ENCODE peak calls at places on chromosomes 16 and 17, in five cellular contexts. F is upper lobe of right lung, J is GM12878, Y is heart left ventricle, K is cardiac muscle cell. N is an unnamed sample.

GRCh38 chr17:35372846-35373531 is 432 bp downstream of the SLFN11 start:
- DNase-seq in K (no peak), J (no peak), F (peak; percentile 69), Y (no peak), N (peak; percentile 31)

GRCh38 chr17:46978489-46979022 is 497 bp downstream of the RPRML start:
- DNase-seq in Y (no peak), F (no peak), K (peak; percentile 8), J (no peak), N (no peak)

GRCh38 chr16:83420206-83420760 is 387.5 kb upstream of the HSBP1 start:
- DNase-seq in J (no peak), F (no peak), K (peak; percentile 69), Y (no peak), N (no peak)

GRCh38 chr17:71438631-71439146 is 682.1 kb upstream of the SOX9 start:
- DNase-seq in J (no peak), F (no peak), Y (no peak), K (peak; percentile 80), N (no peak)

GRCh38 chr16:57066625-57067024 is 25.8 kb upstream of the CPNE2 start:
- DNase-seq in J (no peak), F (no peak), Y (no peak), K (no peak), N (no peak)

GRCh38 chr17:1137465-1137894 is 42.3 kb downstream of the ABR start:
- DNase-seq in Y (no peak), F (no peak), J (no peak), K (peak; percentile 29), N (peak; percentile 80)

GRCh38 chr16:88869673-88869980 is 3.2 kb upstream of the PABPN1L start:
- DNase-seq in J (no peak), K (no peak), F (no peak), Y (peak; percentile 88), N (no peak)

GRCh38 chr16:50096791-50097190 is 31.0 kb downstream of the HEATR3 start:
- DNase-seq in J (no peak), K (peak; percentile 22), F (no peak), Y (no peak), N (no peak)

GRCh38 chr16:56354016-56354415 is 71.3 kb downstream of the AMFR start:
- DNase-seq in J (no peak), F (peak; percentile 22), K (no peak), Y (no peak), N (no peak)

GRCh38 chr17:21460358-21460757 is 84.2 kb downstream of the KCNJ12 start:
- DNase-seq in J (no peak), F (no peak), Y (no peak), K (peak; percentile 59), N (no peak)

GRCh38 chr16:20388854-20389253 is 15.7 kb downstream of the PDILT start:
- DNase-seq in F (no peak), J (no peak), Y (no peak), K (no peak), N (no peak)

GRCh38 chr16:84520778-84521770 is 16.6 kb upstream of the MEAK7 start:
- DNase-seq in J (no peak), K (peak; percentile 9), Y (no peak), F (peak; percentile 72), N (no peak)

GRCh38 chr17:7930841-7931631 is 710 bp downstream of the TRAPPC1 start:
- DNase-seq in F (no peak), J (no peak), K (no peak), Y (no peak), N (no peak)

GRCh38 chr17:38421871-38422819 is 6.1 kb upstream of the ARHGAP23 start:
- DNase-seq in F (no peak), Y (no peak), K (no peak), J (no peak), N (no peak)

GRCh38 chr16:11205754-11206459 is 50.1 kb downstream of the SOCS1 start:
- DNase-seq in F (no peak), Y (no peak), K (peak; percentile 80), J (no peak), N (peak; percentile 53)

GRCh38 chr17:53607475-53607874 is 215.3 kb upstream of the KIF2B start:
- DNase-seq in F (no peak), K (no peak), Y (no peak), J (no peak), N (no peak)

GRCh38 chr17:18041776-18042175 is 2.6 kb downstream of the GID4 start:
- DNase-seq in Y (no peak), F (no peak), J (no peak), K (peak; percentile 37), N (no peak)

GRCh38 chr17:51044964-51045363 is 75.7 kb downstream of the SPAG9 start:
- DNase-seq in J (no peak), F (no peak), Y (no peak), K (peak; percentile 27), N (no peak)

GRCh38 chr16:54431041-54431996 is 144.7 kb upstream of the IRX3 start:
- DNase-seq in Y (no peak), K (peak; percentile 29), J (no peak), F (no peak), N (no peak)

GRCh38 chr17:81345211-81346089 is 49.8 kb upstream of the BAHCC1 start:
- DNase-seq in J (no peak), F (peak; percentile 97), Y (peak; percentile 93), K (peak; percentile 95), N (peak; percentile 83)

GRCh38 chr16:16185095-16185494 is 38.2 kb downstream of the ABCC6 start:
- DNase-seq in Y (no peak), K (no peak), J (no peak), F (no peak), N (no peak)

GRCh38 chr16:1416521-1416941 is 2.0 kb upstream of the UNKL start:
- DNase-seq in Y (no peak), K (no peak), J (no peak), F (no peak), N (no peak)

GRCh38 chr17:77501101-77501566 is 360.4 kb downstream of the SEC14L1 start:
- DNase-seq in Y (peak; percentile 22), J (no peak), F (peak; percentile 63), K (peak; percentile 35), N (no peak)

GRCh38 chr16:73053379-73054130 is 5.6 kb upstream of the ZFHX3 start:
- DNase-seq in Y (no peak), K (peak; percentile 78), F (no peak), J (no peak), N (no peak)

GRCh38 chr17:8832711-8833352 is 33.7 kb upstream of the MFSD6L start:
- DNase-seq in J (no peak), Y (no peak), F (no peak), K (no peak), N (peak; percentile 47)

GRCh38 chr16:69365901-69366300 is 14.3 kb upstream of the TMED6 start:
- DNase-seq in F (no peak), K (no peak), J (no peak), Y (no peak), N (no peak)

GRCh38 chr17:80029235-80029974 is 6.3 kb downstream of the TBC1D16 start:
- DNase-seq in K (peak; percentile 89), J (no peak), F (peak; percentile 85), Y (peak; percentile 89), N (peak; percentile 66)

GRCh38 chr17:7997186-7997585 is 5.2 kb upstream of the GUCY2D start:
- DNase-seq in J (no peak), K (peak; percentile 60), Y (peak; percentile 40), F (no peak), N (peak; percentile 53)

GRCh38 chr17:65027305-65027704 is 29.2 kb downstream of the GNA13 start:
- DNase-seq in K (peak; percentile 81), J (peak; percentile 45), F (no peak), Y (no peak), N (no peak)

GRCh38 chr16:47142469-47143328 is 1.0 kb downstream of the NETO2 start:
- DNase-seq in K (peak; percentile 50), Y (peak; percentile 30), J (no peak), F (peak; percentile 66), N (peak; percentile 28)
- H3K4me3 ChIP-seq in K (peak overlapping the region; percentile 62), Y (peak overlapping the region; percentile 74), J (peak overlapping the region; percentile 79), F (peak overlapping the region; percentile 56), N (peak overlapping the region; percentile 51)

DNA sequence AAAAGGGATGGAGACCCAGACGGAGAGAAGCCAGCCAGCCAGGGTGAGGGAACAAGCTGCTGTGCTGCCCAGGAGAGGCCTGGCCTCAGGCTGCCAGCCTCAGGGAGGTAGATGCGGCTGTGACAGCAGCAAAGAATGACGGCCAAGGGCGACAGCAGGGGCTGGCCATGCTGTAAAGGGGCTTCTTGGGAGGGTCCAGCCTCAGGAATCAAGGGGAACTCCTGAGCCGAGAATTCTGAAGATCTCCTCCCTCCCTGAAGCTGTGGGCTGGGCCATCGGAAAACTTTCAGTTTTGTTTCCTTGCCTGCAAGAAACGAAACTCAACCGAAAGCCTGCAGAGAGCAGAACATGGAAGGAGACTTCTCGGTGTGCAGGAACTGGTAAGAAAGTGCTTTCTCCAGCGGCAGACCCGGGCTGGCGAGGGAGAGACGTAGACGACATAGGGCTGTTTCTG is at the start of gene XAF1:
- DNase-seq in F (peak; percentile 71), Y (peak; percentile 54), J (peak; percentile 40), K (peak; percentile 72), N (peak; percentile 61)
- H3K27ac ChIP-seq in F (peak within 1 kb of the TSS; percentile 95), Y (peak within 1 kb of the TSS; percentile 89), J (peak within 1 kb of the TSS; percentile 97), K (no peak within 1 kb of the TSS), N (peak within 1 kb of the TSS; percentile 82)

GRCh38 chr17:58326609-58327341 is 1.8 kb downstream of the TSPOAP1 start:
- DNase-seq in J (no peak), K (no peak), Y (no peak), F (peak; percentile 46), N (no peak)

GRCh38 chr17:58324409-58325288 is 3.9 kb downstream of the TSPOAP1 start:
- DNase-seq in F (peak; percentile 85), K (peak; percentile 66), Y (no peak), J (no peak), N (no peak)

GRCh38 chr17:58325289-58325726 is 3.3 kb downstream of the TSPOAP1 start:
- DNase-seq in K (no peak), Y (no peak), F (no peak), J (no peak), N (no peak)

GRCh38 chr17:58327363-58328194 is 1.0 kb downstream of the TSPOAP1 start:
- DNase-seq in Y (no peak), F (peak; percentile 67), K (peak; percentile 23), J (no peak), N (no peak)

GRCh38 chr17:58325976-58326468 is 2.6 kb downstream of the TSPOAP1 start:
- DNase-seq in J (no peak), Y (no peak), K (no peak), F (peak; percentile 63), N (no peak)
- H3K4me3 ChIP-seq in J (no peak overlapping the region), Y (no peak overlapping the region), K (no peak overlapping the region), F (no peak overlapping the region), N (no peak overlapping the region)

GRCh38 chr17:44902135-44902760 is 3.0 kb upstream of the EFTUD2 start:
- DNase-seq in F (no peak), Y (no peak), J (no peak), K (no peak), N (no peak)
- H3K27ac ChIP-seq in F (no peak overlapping the region), Y (no peak overlapping the region), J (no peak overlapping the region), K (no peak overlapping the region), N (no peak overlapping the region)

GRCh38 chr17:39737331-39737760 is 392 bp upstream of the GRB7 start:
- DNase-seq in K (no peak), F (no peak), J (no peak), Y (no peak), N (no peak)
- H3K4me3 ChIP-seq in K (peak overlapping the region; percentile 27), F (peak overlapping the region; percentile 53), J (no peak overlapping the region), Y (peak overlapping the region; percentile 43), N (peak overlapping the region; percentile 40)